ENCODE peak calls at places on chromosomes 5 and 9, in seven cellular contexts. One of them, this sample, is unnamed.
A peak's percentile ranks its signal among the peaks of the same experiment; 100 is the strongest.

GRCh38 chr5:132437604-132438275 is 52.8 kb downstream of the IRF1 start:
- DNase-seq in left ventricle myocardium inferior: peak; percentile 83
- DNase-seq in colonic mucosa: peak; percentile 78
- DNase-seq in stimulated activated CD4-positive, alpha-beta T cell treated with anti-CD3 and anti-CD28 coated beads, Interleukin-2, amount 100 ng/mL, for 48 hours: peak; percentile 50
- DNase-seq in activated T-helper 1 cell treated with Interleukin-2 at 50 U/mL for 16 hours: peak; percentile 38
- DNase-seq in H7: peak; percentile 74
- DNase-seq in stimulated activated CD8-positive, alpha-beta memory T cell treated with anti-CD3 and anti-CD28 coated beads, Interleukin-4, amount 100 ng/mL, for 1 hour: no peak
- DNase-seq in this sample: no peak

GRCh38 chr5:78647838-78648358 is 674 bp downstream of the LHFPL2 start:
- DNase-seq in colonic mucosa: peak; percentile 62
- DNase-seq in stimulated activated CD4-positive, alpha-beta T cell treated with anti-CD3 and anti-CD28 coated beads, Interleukin-2, amount 100 ng/mL, for 48 hours: no peak
- DNase-seq in left ventricle myocardium inferior: peak; percentile 73
- DNase-seq in H7: no peak
- DNase-seq in activated T-helper 1 cell treated with Interleukin-2 at 50 U/mL for 16 hours: no peak
- DNase-seq in stimulated activated CD8-positive, alpha-beta memory T cell treated with anti-CD3 and anti-CD28 coated beads, Interleukin-4, amount 100 ng/mL, for 1 hour: no peak
- DNase-seq in this sample: no peak

GRCh38 chr9:108615152-108615551 is 240.6 kb downstream of the ACTL7B start:
- DNase-seq in colonic mucosa: no peak
- DNase-seq in H7: no peak
- DNase-seq in left ventricle myocardium inferior: no peak
- DNase-seq in stimulated activated CD8-positive, alpha-beta memory T cell treated with anti-CD3 and anti-CD28 coated beads, Interleukin-4, amount 100 ng/mL, for 1 hour: no peak
- DNase-seq in stimulated activated CD4-positive, alpha-beta T cell treated with anti-CD3 and anti-CD28 coated beads, Interleukin-2, amount 100 ng/mL, for 48 hours: no peak
- DNase-seq in activated T-helper 1 cell treated with Interleukin-2 at 50 U/mL for 16 hours: no peak
- DNase-seq in this sample: no peak

GRCh38 chr5:91272858-91273257 is 110.3 kb downstream of the ARRDC3 start:
- DNase-seq in colonic mucosa: no peak
- DNase-seq in stimulated activated CD8-positive, alpha-beta memory T cell treated with anti-CD3 and anti-CD28 coated beads, Interleukin-4, amount 100 ng/mL, for 1 hour: no peak
- DNase-seq in H7: no peak
- DNase-seq in activated T-helper 1 cell treated with Interleukin-2 at 50 U/mL for 16 hours: no peak
- DNase-seq in stimulated activated CD4-positive, alpha-beta T cell treated with anti-CD3 and anti-CD28 coated beads, Interleukin-2, amount 100 ng/mL, for 48 hours: no peak
- DNase-seq in left ventricle myocardium inferior: no peak
- DNase-seq in this sample: no peak

GRCh38 chr5:34930527-34930844 is 1.1 kb downstream of the DNAJC21 start:
- DNase-seq in colonic mucosa: no peak
- DNase-seq in stimulated activated CD4-positive, alpha-beta T cell treated with anti-CD3 and anti-CD28 coated beads, Interleukin-2, amount 100 ng/mL, for 48 hours: no peak
- DNase-seq in left ventricle myocardium inferior: no peak
- DNase-seq in H7: no peak
- DNase-seq in stimulated activated CD8-positive, alpha-beta memory T cell treated with anti-CD3 and anti-CD28 coated beads, Interleukin-4, amount 100 ng/mL, for 1 hour: no peak
- DNase-seq in activated T-helper 1 cell treated with Interleukin-2 at 50 U/mL for 16 hours: no peak
- DNase-seq in this sample: no peak

GRCh38 chr5:1002271-1002546 is 6.4 kb upstream of the NKD2 start:
- DNase-seq in colonic mucosa: no peak
- DNase-seq in activated T-helper 1 cell treated with Interleukin-2 at 50 U/mL for 16 hours: no peak
- DNase-seq in stimulated activated CD4-positive, alpha-beta T cell treated with anti-CD3 and anti-CD28 coated beads, Interleukin-2, amount 100 ng/mL, for 48 hours: no peak
- DNase-seq in left ventricle myocardium inferior: no peak
- DNase-seq in H7: peak; percentile 14
- DNase-seq in stimulated activated CD8-positive, alpha-beta memory T cell treated with anti-CD3 and anti-CD28 coated beads, Interleukin-4, amount 100 ng/mL, for 1 hour: no peak
- DNase-seq in this sample: no peak

GRCh38 chr5:156432830-156433105 is 105.8 kb downstream of the SGCD start:
- DNase-seq in activated T-helper 1 cell treated with Interleukin-2 at 50 U/mL for 16 hours: no peak
- DNase-seq in stimulated activated CD8-positive, alpha-beta memory T cell treated with anti-CD3 and anti-CD28 coated beads, Interleukin-4, amount 100 ng/mL, for 1 hour: no peak
- DNase-seq in left ventricle myocardium inferior: no peak
- DNase-seq in H7: no peak
- DNase-seq in colonic mucosa: no peak
- DNase-seq in stimulated activated CD4-positive, alpha-beta T cell treated with anti-CD3 and anti-CD28 coated beads, Interleukin-2, amount 100 ng/mL, for 48 hours: no peak
- DNase-seq in this sample: no peak

GRCh38 chr5:1763548-1763911 is 36.1 kb downstream of the MRPL36 start:
- DNase-seq in stimulated activated CD8-positive, alpha-beta memory T cell treated with anti-CD3 and anti-CD28 coated beads, Interleukin-4, amount 100 ng/mL, for 1 hour: peak; percentile 9
- DNase-seq in colonic mucosa: no peak
- DNase-seq in activated T-helper 1 cell treated with Interleukin-2 at 50 U/mL for 16 hours: no peak
- DNase-seq in left ventricle myocardium inferior: no peak
- DNase-seq in stimulated activated CD4-positive, alpha-beta T cell treated with anti-CD3 and anti-CD28 coated beads, Interleukin-2, amount 100 ng/mL, for 48 hours: no peak
- DNase-seq in H7: peak; percentile 91
- DNase-seq in this sample: no peak

GRCh38 chr9:124505006-124505900 is 1.9 kb downstream of the NR5A1 start:
- DNase-seq in colonic mucosa: no peak
- DNase-seq in stimulated activated CD8-positive, alpha-beta memory T cell treated with anti-CD3 and anti-CD28 coated beads, Interleukin-4, amount 100 ng/mL, for 1 hour: no peak
- DNase-seq in H7: peak; percentile 87
- DNase-seq in left ventricle myocardium inferior: no peak
- DNase-seq in stimulated activated CD4-positive, alpha-beta T cell treated with anti-CD3 and anti-CD28 coated beads, Interleukin-2, amount 100 ng/mL, for 48 hours: no peak
- DNase-seq in activated T-helper 1 cell treated with Interleukin-2 at 50 U/mL for 16 hours: no peak
- DNase-seq in this sample: no peak

GRCh38 chr5:89246252-89246651 is 363.3 kb upstream of the MEF2C start:
- DNase-seq in activated T-helper 1 cell treated with Interleukin-2 at 50 U/mL for 16 hours: no peak
- DNase-seq in stimulated activated CD8-positive, alpha-beta memory T cell treated with anti-CD3 and anti-CD28 coated beads, Interleukin-4, amount 100 ng/mL, for 1 hour: no peak
- DNase-seq in stimulated activated CD4-positive, alpha-beta T cell treated with anti-CD3 and anti-CD28 coated beads, Interleukin-2, amount 100 ng/mL, for 48 hours: no peak
- DNase-seq in H7: no peak
- DNase-seq in left ventricle myocardium inferior: no peak
- DNase-seq in colonic mucosa: no peak
- DNase-seq in this sample: no peak

GRCh38 chr5:172952034-172952511 is 7.2 kb upstream of the RPL26L1 start:
- DNase-seq in activated T-helper 1 cell treated with Interleukin-2 at 50 U/mL for 16 hours: no peak
- DNase-seq in left ventricle myocardium inferior: no peak
- DNase-seq in stimulated activated CD4-positive, alpha-beta T cell treated with anti-CD3 and anti-CD28 coated beads, Interleukin-2, amount 100 ng/mL, for 48 hours: no peak
- DNase-seq in H7: no peak
- DNase-seq in colonic mucosa: no peak
- DNase-seq in stimulated activated CD8-positive, alpha-beta memory T cell treated with anti-CD3 and anti-CD28 coated beads, Interleukin-4, amount 100 ng/mL, for 1 hour: no peak
- DNase-seq in this sample: no peak

GRCh38 chr5:54115768-54116403 is 194.5 kb downstream of the ARL15 start:
- DNase-seq in colonic mucosa: no peak
- DNase-seq in stimulated activated CD8-positive, alpha-beta memory T cell treated with anti-CD3 and anti-CD28 coated beads, Interleukin-4, amount 100 ng/mL, for 1 hour: no peak
- DNase-seq in activated T-helper 1 cell treated with Interleukin-2 at 50 U/mL for 16 hours: no peak
- DNase-seq in H7: no peak
- DNase-seq in left ventricle myocardium inferior: no peak
- DNase-seq in stimulated activated CD4-positive, alpha-beta T cell treated with anti-CD3 and anti-CD28 coated beads, Interleukin-2, amount 100 ng/mL, for 48 hours: no peak
- DNase-seq in this sample: no peak

GRCh38 chr9:137076636-137077009 is 694 bp upstream of the UAP1L1 start:
- DNase-seq in activated T-helper 1 cell treated with Interleukin-2 at 50 U/mL for 16 hours: no peak
- DNase-seq in H7: peak; percentile 59
- DNase-seq in stimulated activated CD4-positive, alpha-beta T cell treated with anti-CD3 and anti-CD28 coated beads, Interleukin-2, amount 100 ng/mL, for 48 hours: no peak
- DNase-seq in left ventricle myocardium inferior: no peak
- DNase-seq in colonic mucosa: no peak
- DNase-seq in stimulated activated CD8-positive, alpha-beta memory T cell treated with anti-CD3 and anti-CD28 coated beads, Interleukin-4, amount 100 ng/mL, for 1 hour: no peak
- DNase-seq in this sample: no peak

GRCh38 chr5:31412324-31412723 is 119.6 kb downstream of the DROSHA start:
- DNase-seq in activated T-helper 1 cell treated with Interleukin-2 at 50 U/mL for 16 hours: no peak
- DNase-seq in left ventricle myocardium inferior: no peak
- DNase-seq in colonic mucosa: no peak
- DNase-seq in H7: no peak
- DNase-seq in stimulated activated CD8-positive, alpha-beta memory T cell treated with anti-CD3 and anti-CD28 coated beads, Interleukin-4, amount 100 ng/mL, for 1 hour: no peak
- DNase-seq in stimulated activated CD4-positive, alpha-beta T cell treated with anti-CD3 and anti-CD28 coated beads, Interleukin-2, amount 100 ng/mL, for 48 hours: no peak
- DNase-seq in this sample: no peak

GRCh38 chr9:90836396-90837080 is 34.9 kb downstream of the SYK start:
- DNase-seq in left ventricle myocardium inferior: no peak
- DNase-seq in activated T-helper 1 cell treated with Interleukin-2 at 50 U/mL for 16 hours: no peak
- DNase-seq in colonic mucosa: no peak
- DNase-seq in H7: no peak
- DNase-seq in stimulated activated CD4-positive, alpha-beta T cell treated with anti-CD3 and anti-CD28 coated beads, Interleukin-2, amount 100 ng/mL, for 48 hours: no peak
- DNase-seq in stimulated activated CD8-positive, alpha-beta memory T cell treated with anti-CD3 and anti-CD28 coated beads, Interleukin-4, amount 100 ng/mL, for 1 hour: no peak
- DNase-seq in this sample: no peak

GRCh38 chr5:113161806-113162205 is 185.2 kb downstream of the DCP2 start:
- DNase-seq in left ventricle myocardium inferior: peak; percentile 49
- DNase-seq in colonic mucosa: no peak
- DNase-seq in stimulated activated CD4-positive, alpha-beta T cell treated with anti-CD3 and anti-CD28 coated beads, Interleukin-2, amount 100 ng/mL, for 48 hours: no peak
- DNase-seq in stimulated activated CD8-positive, alpha-beta memory T cell treated with anti-CD3 and anti-CD28 coated beads, Interleukin-4, amount 100 ng/mL, for 1 hour: no peak
- DNase-seq in activated T-helper 1 cell treated with Interleukin-2 at 50 U/mL for 16 hours: no peak
- DNase-seq in H7: no peak
- DNase-seq in this sample: no peak

GRCh38 chr5:45038366-45038987 is 229.7 kb downstream of the MRPS30 start:
- DNase-seq in H7: peak; percentile 11
- DNase-seq in stimulated activated CD4-positive, alpha-beta T cell treated with anti-CD3 and anti-CD28 coated beads, Interleukin-2, amount 100 ng/mL, for 48 hours: no peak
- DNase-seq in stimulated activated CD8-positive, alpha-beta memory T cell treated with anti-CD3 and anti-CD28 coated beads, Interleukin-4, amount 100 ng/mL, for 1 hour: no peak
- DNase-seq in colonic mucosa: no peak
- DNase-seq in left ventricle myocardium inferior: no peak
- DNase-seq in activated T-helper 1 cell treated with Interleukin-2 at 50 U/mL for 16 hours: no peak
- DNase-seq in this sample: no peak

GRCh38 chr9:88259041-88259440 is 120.8 kb upstream of the SPATA31C2 start:
- DNase-seq in colonic mucosa: no peak
- DNase-seq in left ventricle myocardium inferior: no peak
- DNase-seq in stimulated activated CD8-positive, alpha-beta memory T cell treated with anti-CD3 and anti-CD28 coated beads, Interleukin-4, amount 100 ng/mL, for 1 hour: no peak
- DNase-seq in stimulated activated CD4-positive, alpha-beta T cell treated with anti-CD3 and anti-CD28 coated beads, Interleukin-2, amount 100 ng/mL, for 48 hours: no peak
- DNase-seq in H7: no peak
- DNase-seq in activated T-helper 1 cell treated with Interleukin-2 at 50 U/mL for 16 hours: no peak
- DNase-seq in this sample: no peak

GRCh38 chr5:178780581-178781498 is 50.4 kb upstream of the ZNF354A start:
- DNase-seq in H7: no peak
- DNase-seq in colonic mucosa: no peak
- DNase-seq in left ventricle myocardium inferior: no peak
- DNase-seq in activated T-helper 1 cell treated with Interleukin-2 at 50 U/mL for 16 hours: no peak
- DNase-seq in stimulated activated CD8-positive, alpha-beta memory T cell treated with anti-CD3 and anti-CD28 coated beads, Interleukin-4, amount 100 ng/mL, for 1 hour: no peak
- DNase-seq in stimulated activated CD4-positive, alpha-beta T cell treated with anti-CD3 and anti-CD28 coated beads, Interleukin-2, amount 100 ng/mL, for 48 hours: no peak
- DNase-seq in this sample: no peak

GRCh38 chr5:94613583-94613982 is 4.8 kb downstream of the KIAA0825 start:
- DNase-seq in H7: peak; percentile 5
- DNase-seq in activated T-helper 1 cell treated with Interleukin-2 at 50 U/mL for 16 hours: no peak
- DNase-seq in stimulated activated CD4-positive, alpha-beta T cell treated with anti-CD3 and anti-CD28 coated beads, Interleukin-2, amount 100 ng/mL, for 48 hours: no peak
- DNase-seq in stimulated activated CD8-positive, alpha-beta memory T cell treated with anti-CD3 and anti-CD28 coated beads, Interleukin-4, amount 100 ng/mL, for 1 hour: no peak
- DNase-seq in colonic mucosa: no peak
- DNase-seq in left ventricle myocardium inferior: no peak
- DNase-seq in this sample: no peak

GRCh38 chr9:32728181-32728580 is 55.2 kb upstream of the TMEM215 start:
- DNase-seq in H7: no peak
- DNase-seq in activated T-helper 1 cell treated with Interleukin-2 at 50 U/mL for 16 hours: no peak
- DNase-seq in stimulated activated CD8-positive, alpha-beta memory T cell treated with anti-CD3 and anti-CD28 coated beads, Interleukin-4, amount 100 ng/mL, for 1 hour: no peak
- DNase-seq in left ventricle myocardium inferior: no peak
- DNase-seq in stimulated activated CD4-positive, alpha-beta T cell treated with anti-CD3 and anti-CD28 coated beads, Interleukin-2, amount 100 ng/mL, for 48 hours: no peak
- DNase-seq in colonic mucosa: no peak
- DNase-seq in this sample: no peak

GRCh38 chr5:42950091-42950465 is 90.0 kb downstream of the ANXA2R start:
- DNase-seq in activated T-helper 1 cell treated with Interleukin-2 at 50 U/mL for 16 hours: no peak
- DNase-seq in colonic mucosa: no peak
- DNase-seq in stimulated activated CD8-positive, alpha-beta memory T cell treated with anti-CD3 and anti-CD28 coated beads, Interleukin-4, amount 100 ng/mL, for 1 hour: no peak
- DNase-seq in stimulated activated CD4-positive, alpha-beta T cell treated with anti-CD3 and anti-CD28 coated beads, Interleukin-2, amount 100 ng/mL, for 48 hours: no peak
- DNase-seq in left ventricle myocardium inferior: no peak
- DNase-seq in H7: no peak
- DNase-seq in this sample: no peak

GRCh38 chr5:109836280-109836679 is 146.6 kb downstream of the MAN2A1 start:
- DNase-seq in left ventricle myocardium inferior: no peak
- DNase-seq in H7: peak; percentile 30
- DNase-seq in stimulated activated CD4-positive, alpha-beta T cell treated with anti-CD3 and anti-CD28 coated beads, Interleukin-2, amount 100 ng/mL, for 48 hours: no peak
- DNase-seq in colonic mucosa: no peak
- DNase-seq in stimulated activated CD8-positive, alpha-beta memory T cell treated with anti-CD3 and anti-CD28 coated beads, Interleukin-4, amount 100 ng/mL, for 1 hour: no peak
- DNase-seq in activated T-helper 1 cell treated with Interleukin-2 at 50 U/mL for 16 hours: no peak
- DNase-seq in this sample: no peak

GRCh38 chr5:108858959-108859358 is 111.3 kb downstream of the FER start:
- DNase-seq in left ventricle myocardium inferior: no peak
- DNase-seq in stimulated activated CD4-positive, alpha-beta T cell treated with anti-CD3 and anti-CD28 coated beads, Interleukin-2, amount 100 ng/mL, for 48 hours: no peak
- DNase-seq in activated T-helper 1 cell treated with Interleukin-2 at 50 U/mL for 16 hours: no peak
- DNase-seq in H7: no peak
- DNase-seq in stimulated activated CD8-positive, alpha-beta memory T cell treated with anti-CD3 and anti-CD28 coated beads, Interleukin-4, amount 100 ng/mL, for 1 hour: no peak
- DNase-seq in colonic mucosa: no peak
- DNase-seq in this sample: no peak

GRCh38 chr5:34923694-34924461 is 5.5 kb upstream of the DNAJC21 start:
- DNase-seq in colonic mucosa: no peak
- DNase-seq in stimulated activated CD4-positive, alpha-beta T cell treated with anti-CD3 and anti-CD28 coated beads, Interleukin-2, amount 100 ng/mL, for 48 hours: no peak
- DNase-seq in H7: no peak
- DNase-seq in stimulated activated CD8-positive, alpha-beta memory T cell treated with anti-CD3 and anti-CD28 coated beads, Interleukin-4, amount 100 ng/mL, for 1 hour: no peak
- DNase-seq in activated T-helper 1 cell treated with Interleukin-2 at 50 U/mL for 16 hours: no peak
- DNase-seq in left ventricle myocardium inferior: no peak
- DNase-seq in this sample: no peak

GRCh38 chr9:16180546-16180945 is 627.7 kb downstream of the CCDC171 start:
- DNase-seq in left ventricle myocardium inferior: no peak
- DNase-seq in activated T-helper 1 cell treated with Interleukin-2 at 50 U/mL for 16 hours: no peak
- DNase-seq in stimulated activated CD8-positive, alpha-beta memory T cell treated with anti-CD3 and anti-CD28 coated beads, Interleukin-4, amount 100 ng/mL, for 1 hour: no peak
- DNase-seq in colonic mucosa: no peak
- DNase-seq in stimulated activated CD4-positive, alpha-beta T cell treated with anti-CD3 and anti-CD28 coated beads, Interleukin-2, amount 100 ng/mL, for 48 hours: no peak
- DNase-seq in H7: no peak
- DNase-seq in this sample: no peak